ENCODE peak calls at places on chromosomes 7 and 10, in five cellular contexts. X is SHP77, K is myocyte, M is LHCN-M2, N is anterior cingulate cortex. F is an unnamed sample.

GRCh38 chr10:47368431-47369180 is 15.5 kb downstream of the ZNF488 start:
- DNase-seq in M (no peak), K (no peak), N (no peak), X (no peak), F (no peak)

GRCh38 chr10:42640610-42641229 is 2.4 kb upstream of the ZNF33B start:
- DNase-seq in N (no peak), K (no peak), M (no peak), X (no peak), F (no peak)

GRCh38 chr7:156746891-156747290 is 106.3 kb downstream of the RNF32 start:
- DNase-seq in X (no peak), K (no peak), M (no peak), N (no peak), F (no peak)

GRCh38 chr10:132294196-132294520 is 13.6 kb downstream of the STK32C start:
- DNase-seq in X (no peak), N (no peak), K (no peak), M (no peak), F (no peak)

GRCh38 chr7:55214707-55215106 is 150.4 kb upstream of the LANCL2 start:
- DNase-seq in M (no peak), K (no peak), N (no peak), X (no peak), F (no peak)

GRCh38 chr10:67790534-67791408 is 47.2 kb downstream of the DNAJC12 start:
- DNase-seq in X (no peak), K (no peak), M (no peak), N (no peak), F (no peak)

GRCh38 chr7:711967-712600 is 14.4 kb upstream of the DNAAF5 start:
- DNase-seq in X (no peak), K (no peak), M (no peak), N (no peak), F (no peak)

GRCh38 chr10:88687853-88688467 is 18.1 kb upstream of the LIPK start:
- DNase-seq in X (no peak), M (no peak), K (peak), N (no peak), F (no peak)

GRCh38 chr10:70201105-70201504 is 30.8 kb upstream of the SAR1A start:
- DNase-seq in N (no peak), K (no peak), X (no peak), M (no peak), F (no peak)

GRCh38 chr10:122307669-122308486 is 36.8 kb downstream of the BTBD16 start:
- DNase-seq in N (no peak), K (peak), M (peak), X (peak), F (peak)

GRCh38 chr7:100802951-100803350 is 24.4 kb downstream of the EPHB4 start:
- DNase-seq in M (no peak), N (no peak), X (no peak), K (peak), F (no peak)

GRCh38 chr7:155815332-155816191 is 3.3 kb upstream of the SHH start:
- DNase-seq in N (no peak), X (no peak), K (peak), M (peak), F (peak)

GRCh38 chr7:114930829-114931655 is 9.1 kb downstream of the MDFIC start:
- DNase-seq in M (peak), X (no peak), K (peak), N (no peak), F (no peak)

GRCh38 chr10:126523071-126523470 is 134.8 kb upstream of the ADAM12 start:
- DNase-seq in X (no peak), M (no peak), N (no peak), K (no peak), F (no peak)

GRCh38 chr10:50577681-50578350 is 45.9 kb downstream of the SGMS1 start:
- DNase-seq in X (no peak), K (peak), M (peak), N (no peak), F (peak)

GRCh38 chr10:13503745-13504463 is 24.9 kb downstream of the BEND7 start:
- DNase-seq in K (peak), M (peak), X (no peak), N (no peak), F (no peak)

GRCh38 chr10:8369666-8370065 is 315.2 kb downstream of the GATA3 start:
- DNase-seq in N (no peak), X (no peak), K (no peak), M (no peak), F (no peak)

F was measured in C1 segment of cervical spinal cord.